ENCODE peak calls at places on chromosome 6, in four cellular contexts. One of them, this sample, is unnamed.

GRCh38 chr6:84449220-84449619 is 221.8 kb upstream of the CEP162 start:
- DNase-seq in HepG2: no peak
- DNase-seq in K562: no peak
- DNase-seq in WTC11: no peak
- DNase-seq in this sample: no peak

GRCh38 chr6:47203968-47204611 is 105.6 kb downstream of the TNFRSF21 start:
- DNase-seq in HepG2: peak
- DNase-seq in K562: no peak
- DNase-seq in WTC11: no peak
- DNase-seq in this sample: no peak

GRCh38 chr6:17839526-17839925 is 132.8 kb upstream of the NUP153 start:
- DNase-seq in K562: no peak
- DNase-seq in WTC11: no peak
- DNase-seq in HepG2: no peak
- DNase-seq in this sample: no peak

GRCh38 chr6:139996253-139996834 is 621.9 kb upstream of the CITED2 start:
- DNase-seq in K562: no peak
- DNase-seq in WTC11: peak
- DNase-seq in HepG2: peak
- DNase-seq in this sample: peak

GRCh38 chr6:1117530-1118286 is 194.2 kb upstream of the FOXQ1 start:
- DNase-seq in HepG2: peak
- DNase-seq in WTC11: no peak
- DNase-seq in K562: no peak
- DNase-seq in this sample: no peak

GRCh38 chr6:132714160-132714559 is 305 bp upstream of the VNN1 start:
- DNase-seq in HepG2: no peak
- DNase-seq in K562: no peak
- DNase-seq in WTC11: no peak
- DNase-seq in this sample: no peak

GRCh38 chr6:142322066-142322465 is 20.3 kb downstream of the ADGRG6 start:
- DNase-seq in WTC11: no peak
- DNase-seq in K562: no peak
- DNase-seq in HepG2: no peak
- DNase-seq in this sample: no peak

GRCh38 chr6:75204959-75205775 is 686 bp downstream of the COL12A1 start:
- DNase-seq in K562: no peak
- DNase-seq in WTC11: peak
- DNase-seq in HepG2: no peak
- DNase-seq in this sample: peak

GRCh38 chr6:25945175-25945574 is 14.7 kb upstream of the SLC17A2 start:
- DNase-seq in WTC11: no peak
- DNase-seq in K562: no peak
- DNase-seq in HepG2: no peak
- DNase-seq in this sample: no peak

GRCh38 chr6:29967379-29968010 is 25.2 kb downstream of the HLA-A start:
- DNase-seq in HepG2: peak
- DNase-seq in WTC11: no peak
- DNase-seq in K562: peak
- DNase-seq in this sample: no peak

GRCh38 chr6:87382861-87383260 is 24.9 kb upstream of the CFAP206 start:
- DNase-seq in HepG2: no peak
- DNase-seq in WTC11: no peak
- DNase-seq in K562: no peak
- DNase-seq in this sample: no peak

GRCh38 chr6:25094726-25095125 is 159.0 kb upstream of the RIPOR2 start:
- DNase-seq in K562: no peak
- DNase-seq in WTC11: no peak
- DNase-seq in HepG2: no peak
- DNase-seq in this sample: no peak

GRCh38 chr6:7045331-7045730 is 62.4 kb upstream of the RREB1 start:
- DNase-seq in WTC11: no peak
- DNase-seq in HepG2: no peak
- DNase-seq in K562: no peak
- DNase-seq in this sample: no peak

GRCh38 chr6:144581807-144582537 is 296.8 kb downstream of the UTRN start:
- DNase-seq in HepG2: peak
- DNase-seq in WTC11: peak
- DNase-seq in K562: peak
- DNase-seq in this sample: peak

GRCh38 chr6:153038378-153038777 is 35.9 kb upstream of the MTRF1L start:
- DNase-seq in WTC11: no peak
- DNase-seq in K562: no peak
- DNase-seq in HepG2: no peak
- DNase-seq in this sample: no peak

GRCh38 chr6:26205625-26206574 is 118.7 kb downstream of the HFE start:
- DNase-seq in HepG2: peak
- DNase-seq in K562: no peak
- DNase-seq in WTC11: no peak
- DNase-seq in this sample: peak

GRCh38 chr6:3283241-3283640 is 24.5 kb downstream of the PSMG4 start:
- DNase-seq in WTC11: no peak
- DNase-seq in HepG2: no peak
- DNase-seq in K562: no peak
- DNase-seq in this sample: no peak

GRCh38 chr6:13089296-13089994 is 238.9 kb downstream of the TBC1D7 start:
- DNase-seq in K562: no peak
- DNase-seq in HepG2: no peak
- DNase-seq in WTC11: no peak
- DNase-seq in this sample: no peak

GRCh38 chr6:44298055-44298803 is 14.9 kb downstream of the AARS2 start:
- DNase-seq in WTC11: no peak
- DNase-seq in HepG2: no peak
- DNase-seq in K562: no peak
- DNase-seq in this sample: no peak

GRCh38 chr6:166760288-166760687 is 133.2 kb upstream of the RPS6KA2 start:
- DNase-seq in HepG2: no peak
- DNase-seq in WTC11: no peak
- DNase-seq in K562: no peak
- DNase-seq in this sample: no peak

GRCh38 chr6:46370622-46371021 is 120.6 kb downstream of the RCAN2 start:
- DNase-seq in K562: no peak
- DNase-seq in HepG2: peak
- DNase-seq in WTC11: no peak
- DNase-seq in this sample: no peak

GRCh38 chr6:65646494-65647035 is 60.5 kb downstream of the EYS start:
- DNase-seq in K562: no peak
- DNase-seq in WTC11: no peak
- DNase-seq in HepG2: no peak
- DNase-seq in this sample: no peak

GRCh38 chr6:20319520-20320357 is 81.9 kb upstream of the E2F3 start:
- DNase-seq in WTC11: no peak
- DNase-seq in HepG2: no peak
- DNase-seq in K562: no peak
- DNase-seq in this sample: no peak

GRCh38 chr6:18503588-18504231 is 116.6 kb downstream of the RNF144B start:
- DNase-seq in HepG2: peak
- DNase-seq in WTC11: peak
- DNase-seq in K562: peak
- DNase-seq in this sample: peak

GRCh38 chr6:49409951-49410542 is 53.0 kb downstream of the MMUT start:
- DNase-seq in WTC11: peak
- DNase-seq in K562: peak
- DNase-seq in HepG2: peak
- DNase-seq in this sample: peak
- TF ChIP-seq MAX in WTC11: no peak
- TF ChIP-seq MAX in K562: no peak
- TF ChIP-seq MAX in HepG2: no peak
- TF ChIP-seq MAX in this sample: no peak

DNA sequence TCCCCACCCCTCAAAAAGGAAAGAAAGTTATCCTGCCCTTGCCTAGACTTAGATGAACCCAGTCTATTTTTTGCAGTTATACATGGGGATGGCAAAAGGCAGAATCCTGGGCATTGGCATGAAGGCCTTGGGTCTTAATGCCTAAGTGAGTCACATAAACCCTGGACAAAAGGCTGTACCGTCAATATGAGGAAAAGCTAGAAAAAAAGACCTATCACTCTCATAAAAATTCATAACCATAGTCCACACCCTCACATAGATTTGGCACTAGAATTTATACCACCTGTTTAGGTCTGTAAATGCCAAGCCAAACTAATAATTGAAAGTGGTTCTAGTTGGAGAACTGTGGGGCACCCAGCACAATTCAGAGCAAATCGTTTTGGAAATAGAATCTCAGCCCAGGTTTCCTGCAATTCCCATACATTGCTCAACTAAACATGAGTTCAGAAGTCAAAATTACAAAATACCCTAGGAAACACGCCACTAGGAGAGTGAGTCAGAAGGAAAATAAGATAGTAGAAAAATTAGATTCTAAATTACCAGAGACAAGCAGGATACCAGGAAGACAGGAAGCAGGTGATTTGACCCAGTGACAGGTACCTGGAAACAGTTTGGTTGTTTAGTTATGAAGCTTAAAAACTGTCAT is 70.4 kb upstream of the FUCA2 start:
- DNase-seq in K562: no peak
- DNase-seq in HepG2: peak
- DNase-seq in WTC11: no peak
- DNase-seq in this sample: no peak
- TF ChIP-seq NR3C1 in K562: no peak
- TF ChIP-seq NR3C1 in HepG2: no peak
- TF ChIP-seq NR3C1 in WTC11: no peak
- TF ChIP-seq NR3C1 in this sample: no peak

GRCh38 chr6:167795874-167796667 is 30.6 kb upstream of the AFDN start:
- DNase-seq in HepG2: no peak
- DNase-seq in K562: no peak
- DNase-seq in WTC11: no peak
- DNase-seq in this sample: no peak
- TF ChIP-seq MAX in HepG2: no peak
- TF ChIP-seq MAX in K562: no peak
- TF ChIP-seq MAX in WTC11: no peak
- TF ChIP-seq MAX in this sample: no peak

GRCh38 chr6:43246301-43247114 is 3.2 kb downstream of the TTBK1 start:
- DNase-seq in HepG2: peak
- DNase-seq in K562: peak
- DNase-seq in WTC11: peak
- DNase-seq in this sample: peak
- TF ChIP-seq NR3C1 in HepG2: no peak
- TF ChIP-seq NR3C1 in K562: no peak
- TF ChIP-seq NR3C1 in WTC11: no peak
- TF ChIP-seq NR3C1 in this sample: no peak

GRCh38 chr6:11144393-11144829 is 32.9 kb upstream of the ERVFRD-1 start:
- DNase-seq in WTC11: peak
- DNase-seq in HepG2: peak
- DNase-seq in K562: peak
- DNase-seq in this sample: peak
- TF ChIP-seq MAX in WTC11: no peak
- TF ChIP-seq MAX in HepG2: no peak
- TF ChIP-seq MAX in K562: no peak
- TF ChIP-seq MAX in this sample: peak

DNA sequence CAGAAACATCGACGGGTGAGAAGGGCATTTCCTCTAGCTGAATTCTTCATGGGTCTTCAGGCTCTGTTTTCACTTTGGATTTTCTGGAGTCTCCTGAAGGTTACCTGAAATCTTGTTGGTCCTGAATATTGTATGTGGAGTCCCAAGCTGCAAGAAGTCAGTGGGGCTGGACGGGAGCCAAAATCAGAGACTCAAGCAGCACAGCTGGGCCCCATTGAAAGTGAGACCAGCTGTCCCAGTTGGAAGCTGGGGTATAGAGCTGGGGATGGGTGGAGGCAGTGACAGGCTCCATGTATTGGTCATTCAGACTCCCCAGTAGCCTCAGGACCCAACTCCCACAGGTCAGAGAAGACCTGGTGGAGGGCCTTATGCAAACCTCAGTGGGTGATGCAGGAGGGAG is 111.3 kb upstream of the MLN start:
- DNase-seq in WTC11: no peak
- DNase-seq in HepG2: no peak
- DNase-seq in K562: no peak
- DNase-seq in this sample: no peak
- TF ChIP-seq NR3C1 in WTC11: no peak
- TF ChIP-seq NR3C1 in HepG2: no peak
- TF ChIP-seq NR3C1 in K562: no peak
- TF ChIP-seq NR3C1 in this sample: no peak

DNA sequence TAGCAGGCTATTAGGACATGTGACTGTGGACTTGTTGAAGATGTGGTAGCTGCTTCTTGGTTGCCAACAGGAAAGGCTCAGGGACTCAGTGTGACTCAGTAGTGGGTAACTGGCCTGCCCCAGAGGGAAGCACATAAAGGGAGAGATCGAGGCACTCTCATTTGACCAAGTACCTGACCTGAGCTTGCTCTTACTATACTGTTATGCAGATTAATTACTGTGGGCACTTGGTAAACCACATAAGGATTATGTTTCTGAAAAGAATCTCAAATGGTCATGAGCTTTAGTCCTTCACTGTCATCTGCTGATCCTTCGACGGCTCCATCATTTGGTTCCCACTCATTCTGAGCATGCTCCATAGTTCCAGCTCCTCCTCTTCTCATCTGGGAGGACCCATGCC is 48.2 kb upstream of the RPL7L1 start:
- DNase-seq in WTC11: no peak
- DNase-seq in HepG2: no peak
- DNase-seq in K562: no peak
- DNase-seq in this sample: no peak
- TF ChIP-seq MAX in WTC11: no peak
- TF ChIP-seq MAX in HepG2: no peak
- TF ChIP-seq MAX in K562: no peak
- TF ChIP-seq MAX in this sample: no peak

GRCh38 chr6:89257346-89257745 is 40.2 kb upstream of the GABRR1 start:
- DNase-seq in K562: no peak
- DNase-seq in HepG2: no peak
- DNase-seq in WTC11: no peak
- DNase-seq in this sample: no peak

GRCh38 chr6:89257781-89258180 is 40.6 kb upstream of the GABRR1 start:
- DNase-seq in HepG2: no peak
- DNase-seq in WTC11: no peak
- DNase-seq in K562: no peak
- DNase-seq in this sample: no peak

GRCh38 chr6:89258912-89259311 is 41.8 kb upstream of the GABRR1 start:
- DNase-seq in HepG2: no peak
- DNase-seq in K562: no peak
- DNase-seq in WTC11: no peak
- DNase-seq in this sample: no peak

GRCh38 chr6:89260832-89261231 is 43.7 kb upstream of the GABRR1 start:
- DNase-seq in HepG2: peak
- DNase-seq in WTC11: no peak
- DNase-seq in K562: peak
- DNase-seq in this sample: no peak

GRCh38 chr6:89260310-89260709 is 43.2 kb upstream of the GABRR1 start:
- DNase-seq in WTC11: no peak
- DNase-seq in K562: no peak
- DNase-seq in HepG2: no peak
- DNase-seq in this sample: no peak
- TF ChIP-seq NR3C1 in WTC11: no peak
- TF ChIP-seq NR3C1 in K562: no peak
- TF ChIP-seq NR3C1 in HepG2: no peak
- TF ChIP-seq NR3C1 in this sample: no peak

DNA sequence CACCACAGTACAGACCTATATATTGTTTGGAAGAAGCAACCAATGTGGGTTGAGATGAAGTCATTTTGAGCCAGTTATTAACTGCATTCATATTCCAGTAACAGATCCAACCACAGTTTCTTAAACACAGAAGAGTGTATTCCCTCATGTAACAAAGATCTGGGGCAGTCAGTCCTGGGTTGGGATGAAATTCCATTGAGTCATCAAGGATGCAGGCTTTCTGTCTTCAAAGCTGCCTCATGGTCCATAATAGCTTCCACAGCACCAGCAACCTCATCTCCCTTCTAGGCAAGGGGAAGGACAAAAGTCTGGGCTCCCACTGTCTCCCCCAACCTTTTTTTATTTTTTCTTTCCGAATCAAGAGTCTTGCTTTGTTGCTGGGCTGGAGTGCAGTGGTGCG is 2.9 kb upstream of the SOD2 start:
- DNase-seq in WTC11: no peak
- DNase-seq in K562: no peak
- DNase-seq in HepG2: no peak
- DNase-seq in this sample: no peak
- TF ChIP-seq MAX in WTC11: no peak
- TF ChIP-seq MAX in K562: no peak
- TF ChIP-seq MAX in HepG2: no peak
- TF ChIP-seq MAX in this sample: no peak

This sample was measured in A549.